ENCODE peak calls at places on chromosomes 13 and 19, in six cellular contexts. D is Caco-2, H is left ventricle myocardium inferior, R is tibial nerve, K is breast epithelium, X is AG04450. N is an unnamed sample.
A peak's percentile ranks its signal among the peaks of the same experiment; 100 is the strongest.

GRCh38 chr13:93411281-93411680 is 184.7 kb downstream of the GPC6 start:
- DNase-seq in D (no peak), H (no peak), R (no peak), K (no peak), X (no peak), N (no peak)

GRCh38 chr19:41859213-41859617 is 840 bp upstream of the RPS19 start:
- DNase-seq in D (no peak), H (no peak), R (no peak), K (no peak), X (no peak), N (no peak)

GRCh38 chr19:40663712-40664692 is 26.4 kb downstream of the NUMBL start:
- DNase-seq in D (no peak), H (peak; percentile 17), R (no peak), K (no peak), X (no peak), N (no peak)

GRCh38 chr19:1221141-1221903 is 15.7 kb downstream of the STK11 start:
- DNase-seq in D (peak; percentile 67), H (peak; percentile 79), R (no peak), K (no peak), X (no peak), N (peak; percentile 81)

GRCh38 chr13:20544186-20544914 is 18.7 kb upstream of the CRYL1 start:
- DNase-seq in D (no peak), H (no peak), R (no peak), K (no peak), X (no peak), N (no peak)

GRCh38 chr13:74869846-74870245 is 612.1 kb downstream of the TBC1D4 start:
- DNase-seq in D (no peak), H (no peak), R (no peak), K (no peak), X (no peak), N (no peak)

GRCh38 chr13:30156826-30157615 is 150.3 kb downstream of the KATNAL1 start:
- DNase-seq in D (no peak), H (no peak), R (no peak), K (no peak), X (no peak), N (no peak)

GRCh38 chr19:4409123-4409933 is 6.9 kb downstream of the CHAF1A start:
- DNase-seq in D (no peak), H (no peak), R (no peak), K (no peak), X (no peak), N (no peak)

GRCh38 chr13:49098198-49098597 is 121.9 kb upstream of the MLNR start:
- DNase-seq in D (no peak), H (no peak), R (no peak), K (no peak), X (peak; percentile 83), N (no peak)

GRCh38 chr19:4759388-4760284 is 31.9 kb upstream of the FEM1A start:
- DNase-seq in D (peak; percentile 94), H (peak; percentile 89), R (peak; percentile 79), K (peak; percentile 81), X (peak; percentile 44), N (peak; percentile 92)

GRCh38 chr13:70985371-70985770 is 877.1 kb upstream of the KLHL1 start:
- DNase-seq in D (no peak), H (no peak), R (no peak), K (no peak), X (no peak), N (no peak)

GRCh38 chr13:76522083-76522755 is 364.0 kb downstream of the KCTD12 start:
- DNase-seq in D (peak; percentile 8), H (no peak), R (no peak), K (no peak), X (no peak), N (no peak)

GRCh38 chr13:64551755-64552154 is 2678.4 kb downstream of the PCDH9 start:
- DNase-seq in D (no peak), H (no peak), R (no peak), K (no peak), X (peak; percentile 57), N (no peak)

GRCh38 chr13:108551674-108552073 is 77.7 kb upstream of the MYO16 start:
- DNase-seq in D (no peak), H (no peak), R (no peak), K (no peak), X (no peak), N (no peak)

GRCh38 chr19:55536951-55537740 is at the start of gene SBK2:
- DNase-seq in D (no peak), H (no peak), R (no peak), K (no peak), X (no peak), N (no peak)

GRCh38 chr13:111518161-111518791 is 197.8 kb downstream of the TEX29 start:
- DNase-seq in D (no peak), H (no peak), R (no peak), K (peak; percentile 36), X (no peak), N (no peak)

GRCh38 chr19:44021221-44021620 is 4.0 kb upstream of the ZNF222 start:
- DNase-seq in D (no peak), H (no peak), R (no peak), K (no peak), X (no peak), N (no peak)

GRCh38 chr13:20197361-20197834 is 4.7 kb upstream of the GJB2 start:
- DNase-seq in D (peak; percentile 17), H (no peak), R (no peak), K (no peak), X (no peak), N (no peak)

GRCh38 chr19:37468961-37469777 is at the start of gene ZNF570:
- DNase-seq in D (no peak), H (peak; percentile 91), R (peak; percentile 86), K (peak; percentile 84), X (peak; percentile 62), N (peak; percentile 92)

GRCh38 chr19:41351339-41352245 is 2.1 kb downstream of the TGFB1 start:
- DNase-seq in D (peak; percentile 66), H (peak; percentile 75), R (peak; percentile 53), K (no peak), X (no peak), N (peak; percentile 70)

DNA sequence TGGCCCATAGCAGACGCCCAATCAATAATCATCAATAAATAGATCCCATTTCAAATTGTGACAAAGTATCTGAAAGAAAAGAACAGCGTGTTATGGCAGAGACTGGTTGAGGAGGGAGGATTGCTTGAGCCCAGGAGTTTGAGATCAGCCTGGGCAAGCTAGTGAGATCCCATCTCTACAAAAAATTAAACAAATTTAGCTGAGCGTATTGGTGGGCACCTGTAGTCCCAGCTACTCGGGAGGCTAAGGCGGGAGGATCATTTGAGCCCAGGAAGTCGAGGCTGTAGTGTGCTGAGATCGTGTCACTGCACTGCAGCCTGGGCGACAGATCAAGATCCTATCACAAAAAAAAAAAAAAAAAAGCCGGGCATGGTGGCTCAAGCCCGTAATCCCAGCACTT is 6.4 kb upstream of the GNA11 start:
- DNase-seq in D (no peak), H (no peak), R (no peak), K (no peak), X (no peak), N (no peak)
- TF ChIP-seq CTCF in D (no peak), H (no peak), R (no peak), K (no peak), X (no peak), N (no peak)

DNA sequence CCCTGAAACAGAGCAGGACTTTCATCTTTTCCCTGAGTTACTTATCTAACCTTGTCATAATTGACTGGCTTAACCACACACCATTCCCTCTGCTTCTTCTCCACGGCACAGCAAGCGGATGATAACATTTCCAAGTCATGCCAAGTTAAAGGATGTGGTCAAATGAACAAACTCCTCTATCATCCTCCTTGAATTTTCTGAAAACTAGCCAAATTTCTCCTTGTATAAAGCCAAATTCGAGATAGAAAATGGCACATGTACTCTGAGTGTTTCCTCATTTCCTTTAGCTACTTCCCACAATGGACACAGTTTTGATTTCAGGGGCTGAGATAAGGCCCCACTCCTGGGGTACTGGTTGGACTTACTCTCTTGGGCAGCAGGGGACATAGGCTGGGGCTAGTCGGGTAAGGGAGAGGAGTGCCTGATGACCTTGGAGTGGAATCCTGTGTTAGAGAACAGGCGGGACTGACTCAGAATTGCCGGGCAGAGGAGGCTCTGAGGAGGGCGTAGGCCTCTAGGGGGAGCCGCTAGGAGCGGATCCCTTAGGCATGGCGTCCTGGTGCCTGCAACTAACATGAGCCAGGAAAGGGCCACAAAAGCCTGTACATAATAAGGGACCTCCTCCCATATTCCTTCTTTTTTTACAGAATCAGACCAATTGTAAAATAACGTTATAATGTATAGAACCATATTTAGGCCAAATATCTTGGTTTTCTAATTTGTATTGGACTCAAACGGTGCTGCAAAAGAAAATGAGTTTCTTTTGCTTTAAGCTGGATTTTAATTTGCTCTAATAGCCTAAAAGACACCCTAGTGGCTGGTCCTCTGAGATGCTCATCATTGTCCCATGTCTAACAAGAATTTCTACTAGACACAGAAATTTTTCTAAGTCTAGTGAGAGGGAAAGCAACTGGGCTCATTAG is 20.4 kb upstream of the TMTC4 start:
- DNase-seq in D (peak; percentile 41), H (no peak), R (no peak), K (no peak), X (no peak), N (no peak)
- TF ChIP-seq CTCF in D (no peak), H (peak; percentile 47), R (no peak), K (no peak), X (peak; percentile 71), N (peak; percentile 20)

DNA sequence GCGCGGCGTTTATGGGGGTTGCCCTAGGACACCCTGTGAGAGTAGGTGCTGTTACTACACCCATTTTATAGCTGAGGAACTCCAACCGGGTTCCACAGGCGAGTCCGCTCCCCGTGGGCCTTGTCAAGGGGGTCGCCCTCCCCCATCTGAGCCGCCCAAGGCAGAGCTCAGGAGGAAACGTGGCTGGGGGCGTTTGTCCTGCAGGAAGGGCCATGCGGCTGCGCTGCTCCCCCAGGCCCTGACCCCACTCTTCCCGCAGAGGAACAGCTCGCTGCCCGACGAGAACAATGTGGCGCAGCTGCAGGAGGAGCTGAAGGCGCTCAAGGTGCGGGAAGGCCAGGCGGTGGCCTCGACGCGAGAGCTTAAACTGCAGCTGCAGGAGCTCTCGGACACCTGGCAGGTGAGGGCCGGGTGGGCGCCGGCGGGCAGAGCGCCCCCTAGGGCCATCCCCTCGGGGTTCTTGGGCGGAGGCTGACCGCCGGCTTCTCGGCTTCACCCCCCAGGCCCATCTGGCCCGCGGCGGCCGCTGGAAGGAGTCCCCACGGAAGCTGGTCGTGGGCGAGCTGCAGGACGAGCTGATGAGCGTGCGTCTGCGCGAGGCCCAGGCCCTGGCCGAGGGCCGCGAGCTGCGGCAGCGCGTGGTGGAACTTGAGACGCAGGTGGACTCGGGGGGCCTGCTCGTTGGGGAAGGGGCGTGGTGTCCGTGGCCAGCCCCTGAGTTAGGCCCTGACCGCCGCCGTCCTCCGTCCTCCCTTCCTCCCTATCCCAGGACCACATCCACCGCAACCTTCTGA is 12.4 kb downstream of the PRR36 start:
- DNase-seq in D (peak; percentile 38), H (no peak), R (no peak), K (no peak), X (no peak), N (no peak)
- TF ChIP-seq CTCF in D (peak; percentile 11), H (no peak), R (no peak), K (no peak), X (no peak), N (no peak)

DNA sequence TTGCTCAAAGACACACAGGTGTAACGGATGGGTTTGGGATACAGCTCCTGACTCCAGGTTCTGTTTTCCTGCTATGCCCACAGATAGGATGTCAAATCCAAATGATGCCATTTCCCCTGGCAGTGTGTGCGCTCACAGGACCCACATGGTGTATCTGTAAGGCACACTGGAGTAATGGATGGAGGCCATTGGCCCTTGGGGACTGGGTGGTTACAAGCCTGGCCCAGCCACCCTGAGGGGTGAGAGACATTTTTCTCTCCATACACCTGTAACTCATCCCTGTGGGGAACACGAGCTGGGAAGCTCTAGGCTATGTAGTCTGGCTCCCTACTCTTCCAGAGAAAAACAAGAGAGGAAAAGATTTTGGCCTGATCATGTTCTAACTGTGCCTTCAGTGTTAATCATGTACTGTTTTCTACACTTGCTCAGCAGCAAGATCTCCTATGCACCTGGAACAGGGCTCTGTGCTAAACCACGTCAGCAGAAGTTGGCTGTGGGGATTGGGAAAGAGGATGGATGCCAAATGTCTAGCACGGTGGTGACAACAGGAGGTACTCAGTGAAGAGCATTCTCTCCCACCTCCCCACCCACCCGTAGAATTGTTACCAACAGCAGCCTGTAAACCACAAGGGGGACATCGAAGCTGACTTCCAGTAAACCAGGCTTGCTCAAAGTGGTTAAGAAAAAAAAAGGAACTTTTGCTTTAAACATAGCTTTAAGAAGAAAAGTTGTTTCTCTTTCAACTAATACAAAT is 237.0 kb downstream of the LACC1 start:
- DNase-seq in D (no peak), H (peak; percentile 25), R (no peak), K (no peak), X (no peak), N (no peak)
- TF ChIP-seq CTCF in D (no peak), H (peak; percentile 48), R (no peak), K (no peak), X (peak; percentile 38), N (no peak)